ENCODE peak calls at places on chromosomes 7 and 10, in five cellular contexts. One of them, this sample, is unnamed.
A peak's percentile ranks its signal among the peaks of the same experiment; 100 is the strongest.

GRCh38 chr10:113326160-113327111 is 226.4 kb upstream of the HABP2 start:
- DNase-seq in epithelial cell of esophagus: peak; percentile 73
- DNase-seq in stimulated activated CD4-positive, alpha-beta T cell treated with anti-CD3 and anti-CD28 coated beads, TNF-alpha, amount 100 ng/mL, for 4 hours: no peak
- DNase-seq in non-pigmented ciliary epithelial cell: peak; percentile 51
- DNase-seq in GM12864: peak; percentile 5
- DNase-seq in this sample: peak; percentile 11

GRCh38 chr10:8993859-8994258 is 939.4 kb downstream of the GATA3 start:
- DNase-seq in epithelial cell of esophagus: no peak
- DNase-seq in GM12864: no peak
- DNase-seq in non-pigmented ciliary epithelial cell: no peak
- DNase-seq in stimulated activated CD4-positive, alpha-beta T cell treated with anti-CD3 and anti-CD28 coated beads, TNF-alpha, amount 100 ng/mL, for 4 hours: no peak
- DNase-seq in this sample: no peak

GRCh38 chr7:140595468-140596147 is 45.0 kb downstream of the DENND2A start:
- DNase-seq in GM12864: no peak
- DNase-seq in non-pigmented ciliary epithelial cell: no peak
- DNase-seq in epithelial cell of esophagus: no peak
- DNase-seq in stimulated activated CD4-positive, alpha-beta T cell treated with anti-CD3 and anti-CD28 coated beads, TNF-alpha, amount 100 ng/mL, for 4 hours: no peak
- DNase-seq in this sample: no peak

GRCh38 chr10:14654821-14655382 is 119.8 kb downstream of the FAM107B start:
- DNase-seq in epithelial cell of esophagus: no peak
- DNase-seq in stimulated activated CD4-positive, alpha-beta T cell treated with anti-CD3 and anti-CD28 coated beads, TNF-alpha, amount 100 ng/mL, for 4 hours: no peak
- DNase-seq in GM12864: no peak
- DNase-seq in non-pigmented ciliary epithelial cell: no peak
- DNase-seq in this sample: no peak

GRCh38 chr7:69599879-69600764 is 1.8 kb downstream of the AUTS2 start:
- DNase-seq in epithelial cell of esophagus: no peak
- DNase-seq in non-pigmented ciliary epithelial cell: no peak
- DNase-seq in GM12864: no peak
- DNase-seq in stimulated activated CD4-positive, alpha-beta T cell treated with anti-CD3 and anti-CD28 coated beads, TNF-alpha, amount 100 ng/mL, for 4 hours: no peak
- DNase-seq in this sample: no peak

GRCh38 chr10:15879058-15879457 is 18.8 kb upstream of the MINDY3 start:
- DNase-seq in epithelial cell of esophagus: peak; percentile 55
- DNase-seq in GM12864: no peak
- DNase-seq in non-pigmented ciliary epithelial cell: peak; percentile 19
- DNase-seq in stimulated activated CD4-positive, alpha-beta T cell treated with anti-CD3 and anti-CD28 coated beads, TNF-alpha, amount 100 ng/mL, for 4 hours: no peak
- DNase-seq in this sample: no peak

GRCh38 chr10:89563861-89564478 is 28.6 kb upstream of the SLC16A12 start:
- DNase-seq in GM12864: no peak
- DNase-seq in non-pigmented ciliary epithelial cell: no peak
- DNase-seq in epithelial cell of esophagus: peak; percentile 71
- DNase-seq in stimulated activated CD4-positive, alpha-beta T cell treated with anti-CD3 and anti-CD28 coated beads, TNF-alpha, amount 100 ng/mL, for 4 hours: no peak
- DNase-seq in this sample: no peak

GRCh38 chr7:2044311-2044882 is 188.3 kb downstream of the MAD1L1 start:
- DNase-seq in epithelial cell of esophagus: no peak
- DNase-seq in stimulated activated CD4-positive, alpha-beta T cell treated with anti-CD3 and anti-CD28 coated beads, TNF-alpha, amount 100 ng/mL, for 4 hours: no peak
- DNase-seq in GM12864: no peak
- DNase-seq in non-pigmented ciliary epithelial cell: no peak
- DNase-seq in this sample: no peak

GRCh38 chr7:21972397-21972784 is 26.7 kb upstream of the CDCA7L start:
- DNase-seq in GM12864: no peak
- DNase-seq in stimulated activated CD4-positive, alpha-beta T cell treated with anti-CD3 and anti-CD28 coated beads, TNF-alpha, amount 100 ng/mL, for 4 hours: no peak
- DNase-seq in epithelial cell of esophagus: no peak
- DNase-seq in non-pigmented ciliary epithelial cell: no peak
- DNase-seq in this sample: no peak

GRCh38 chr10:93962973-93963372 is 30.8 kb upstream of the PLCE1 start:
- DNase-seq in non-pigmented ciliary epithelial cell: no peak
- DNase-seq in epithelial cell of esophagus: no peak
- DNase-seq in GM12864: no peak
- DNase-seq in stimulated activated CD4-positive, alpha-beta T cell treated with anti-CD3 and anti-CD28 coated beads, TNF-alpha, amount 100 ng/mL, for 4 hours: no peak
- DNase-seq in this sample: no peak

GRCh38 chr7:155455776-155456516 is 2.0 kb upstream of the EN2 start:
- DNase-seq in non-pigmented ciliary epithelial cell: no peak
- DNase-seq in GM12864: no peak
- DNase-seq in epithelial cell of esophagus: no peak
- DNase-seq in stimulated activated CD4-positive, alpha-beta T cell treated with anti-CD3 and anti-CD28 coated beads, TNF-alpha, amount 100 ng/mL, for 4 hours: no peak
- DNase-seq in this sample: no peak

GRCh38 chr7:139820089-139820488 is 9.0 kb upstream of the TBXAS1 start:
- DNase-seq in non-pigmented ciliary epithelial cell: no peak
- DNase-seq in GM12864: no peak
- DNase-seq in epithelial cell of esophagus: peak; percentile 97
- DNase-seq in stimulated activated CD4-positive, alpha-beta T cell treated with anti-CD3 and anti-CD28 coated beads, TNF-alpha, amount 100 ng/mL, for 4 hours: no peak
- DNase-seq in this sample: no peak

This sample was measured in transverse colon.